ENCODE peak calls at places on chromosomes 3 and 15, in four cellular contexts. One of them, this sample, is unnamed.
A peak's percentile ranks its signal among the peaks of the same experiment; 100 is the strongest.

GRCh38 chr3:72143322-72143721 is 358.4 kb upstream of the PROK2 start:
- DNase-seq in stomach: no peak
- DNase-seq in aorta: no peak
- DNase-seq in CD4-positive, alpha-beta T cell: no peak
- DNase-seq in this sample: no peak

GRCh38 chr3:108215876-108216275 is 6.3 kb downstream of the IFT57 start:
- DNase-seq in CD4-positive, alpha-beta T cell: no peak
- DNase-seq in stomach: no peak
- DNase-seq in aorta: no peak
- DNase-seq in this sample: no peak

GRCh38 chr3:123723527-123724168 is 138.8 kb upstream of the HACD2 start:
- DNase-seq in aorta: no peak
- DNase-seq in stomach: peak; percentile 52
- DNase-seq in CD4-positive, alpha-beta T cell: no peak
- DNase-seq in this sample: no peak

GRCh38 chr15:87348746-87349145 is 907.8 kb downstream of the NTRK3 start:
- DNase-seq in CD4-positive, alpha-beta T cell: no peak
- DNase-seq in stomach: no peak
- DNase-seq in aorta: no peak
- DNase-seq in this sample: no peak

GRCh38 chr15:87878161-87878560 is 378.4 kb downstream of the NTRK3 start:
- DNase-seq in stomach: no peak
- DNase-seq in aorta: no peak
- DNase-seq in CD4-positive, alpha-beta T cell: no peak
- DNase-seq in this sample: no peak

GRCh38 chr3:151811474-151811873 is 2.4 kb upstream of the AADAC start:
- DNase-seq in aorta: no peak
- DNase-seq in CD4-positive, alpha-beta T cell: no peak
- DNase-seq in stomach: no peak
- DNase-seq in this sample: no peak

GRCh38 chr3:78941587-78941986 is 826.2 kb downstream of the ROBO1 start:
- DNase-seq in aorta: no peak
- DNase-seq in CD4-positive, alpha-beta T cell: no peak
- DNase-seq in stomach: no peak
- DNase-seq in this sample: no peak

GRCh38 chr3:64685800-64686445 is 1.9 kb downstream of the ADAMTS9 start:
- DNase-seq in stomach: peak; percentile 84
- DNase-seq in aorta: peak; percentile 93
- DNase-seq in CD4-positive, alpha-beta T cell: no peak
- DNase-seq in this sample: peak; percentile 92

GRCh38 chr15:68770206-68770605 is 50.5 kb downstream of the ANP32A start:
- DNase-seq in stomach: no peak
- DNase-seq in CD4-positive, alpha-beta T cell: no peak
- DNase-seq in aorta: no peak
- DNase-seq in this sample: no peak

GRCh38 chr15:33443699-33444098 is 132.9 kb downstream of the RYR3 start:
- DNase-seq in stomach: no peak
- DNase-seq in aorta: no peak
- DNase-seq in CD4-positive, alpha-beta T cell: no peak
- DNase-seq in this sample: no peak

GRCh38 chr15:82709081-82709420 is 624 bp downstream of the AP3B2 start:
- DNase-seq in stomach: no peak
- DNase-seq in CD4-positive, alpha-beta T cell: no peak
- DNase-seq in aorta: no peak
- DNase-seq in this sample: no peak

GRCh38 chr3:36032180-36032895 is 348.0 kb upstream of the STAC start:
- DNase-seq in CD4-positive, alpha-beta T cell: no peak
- DNase-seq in stomach: no peak
- DNase-seq in aorta: no peak
- DNase-seq in this sample: no peak

GRCh38 chr3:124360140-124360539 is 368.2 kb upstream of the ROPN1 start:
- DNase-seq in stomach: no peak
- DNase-seq in CD4-positive, alpha-beta T cell: no peak
- DNase-seq in aorta: no peak
- DNase-seq in this sample: no peak

GRCh38 chr15:70876011-70876410 is 16.2 kb downstream of the THAP10 start:
- DNase-seq in CD4-positive, alpha-beta T cell: no peak
- DNase-seq in aorta: no peak
- DNase-seq in stomach: no peak
- DNase-seq in this sample: no peak
- H3K27ac ChIP-seq in CD4-positive, alpha-beta T cell: no peak overlapping the region
- H3K27ac ChIP-seq in aorta: no peak overlapping the region
- H3K27ac ChIP-seq in stomach: no peak overlapping the region
- H3K27ac ChIP-seq in this sample: no peak overlapping the region

GRCh38 chr3:122325769-122326168 is 721 bp downstream of the CSTA start:
- DNase-seq in CD4-positive, alpha-beta T cell: no peak
- DNase-seq in aorta: no peak
- DNase-seq in stomach: no peak
- DNase-seq in this sample: no peak
- H3K27me3 ChIP-seq in CD4-positive, alpha-beta T cell: no peaks in the 10 kb centered on the region
- H3K27me3 ChIP-seq in aorta: no peaks in the 10 kb centered on the region
- H3K27me3 ChIP-seq in stomach: no peaks in the 10 kb centered on the region
- H3K27me3 ChIP-seq in this sample: no peaks in the 10 kb centered on the region

GRCh38 chr3:42205800-42206514 is 60.0 kb downstream of the CCK start:
- DNase-seq in stomach: no peak
- DNase-seq in aorta: no peak
- DNase-seq in CD4-positive, alpha-beta T cell: no peak
- DNase-seq in this sample: no peak
- H3K27ac ChIP-seq in stomach: no peak overlapping the region
- H3K27ac ChIP-seq in aorta: no peak overlapping the region
- H3K27ac ChIP-seq in CD4-positive, alpha-beta T cell: no peak overlapping the region
- H3K27ac ChIP-seq in this sample: no peak overlapping the region

GRCh38 chr3:86438544-86438943 is 552.4 kb downstream of the VGLL3 start:
- DNase-seq in aorta: no peak
- DNase-seq in CD4-positive, alpha-beta T cell: no peak
- DNase-seq in stomach: no peak
- DNase-seq in this sample: no peak
- H3K27me3 ChIP-seq in aorta: no peaks in the 10 kb centered on the region
- H3K27me3 ChIP-seq in CD4-positive, alpha-beta T cell: no peaks in the 10 kb centered on the region
- H3K27me3 ChIP-seq in stomach: no peaks in the 10 kb centered on the region
- H3K27me3 ChIP-seq in this sample: no peaks in the 10 kb centered on the region

DNA sequence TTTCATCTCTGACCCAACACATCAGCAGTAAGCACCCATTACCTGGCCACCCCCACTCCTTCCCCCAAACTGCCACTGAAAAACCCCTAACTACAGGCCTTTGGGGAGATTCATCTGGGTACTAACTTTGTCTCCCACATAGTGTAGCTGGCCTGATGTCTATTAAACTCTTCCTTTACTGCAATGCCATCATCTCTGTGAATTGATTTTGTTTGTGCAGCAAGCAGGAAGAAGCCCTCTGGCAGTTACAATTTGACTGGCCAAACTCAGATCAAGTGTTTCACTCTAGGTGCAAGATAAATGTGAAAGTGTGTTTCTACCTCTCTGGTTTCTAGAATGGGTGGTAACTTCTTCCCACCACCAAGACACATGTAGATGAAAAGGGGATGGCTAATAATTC is 26.7 kb upstream of the OR5K4 start:
- DNase-seq in aorta: no peak
- DNase-seq in CD4-positive, alpha-beta T cell: no peak
- DNase-seq in stomach: no peak
- DNase-seq in this sample: no peak
- H3K27ac ChIP-seq in aorta: no peak overlapping the region
- H3K27ac ChIP-seq in CD4-positive, alpha-beta T cell: no peak overlapping the region
- H3K27ac ChIP-seq in stomach: no peak overlapping the region
- H3K27ac ChIP-seq in this sample: no peak overlapping the region

DNA sequence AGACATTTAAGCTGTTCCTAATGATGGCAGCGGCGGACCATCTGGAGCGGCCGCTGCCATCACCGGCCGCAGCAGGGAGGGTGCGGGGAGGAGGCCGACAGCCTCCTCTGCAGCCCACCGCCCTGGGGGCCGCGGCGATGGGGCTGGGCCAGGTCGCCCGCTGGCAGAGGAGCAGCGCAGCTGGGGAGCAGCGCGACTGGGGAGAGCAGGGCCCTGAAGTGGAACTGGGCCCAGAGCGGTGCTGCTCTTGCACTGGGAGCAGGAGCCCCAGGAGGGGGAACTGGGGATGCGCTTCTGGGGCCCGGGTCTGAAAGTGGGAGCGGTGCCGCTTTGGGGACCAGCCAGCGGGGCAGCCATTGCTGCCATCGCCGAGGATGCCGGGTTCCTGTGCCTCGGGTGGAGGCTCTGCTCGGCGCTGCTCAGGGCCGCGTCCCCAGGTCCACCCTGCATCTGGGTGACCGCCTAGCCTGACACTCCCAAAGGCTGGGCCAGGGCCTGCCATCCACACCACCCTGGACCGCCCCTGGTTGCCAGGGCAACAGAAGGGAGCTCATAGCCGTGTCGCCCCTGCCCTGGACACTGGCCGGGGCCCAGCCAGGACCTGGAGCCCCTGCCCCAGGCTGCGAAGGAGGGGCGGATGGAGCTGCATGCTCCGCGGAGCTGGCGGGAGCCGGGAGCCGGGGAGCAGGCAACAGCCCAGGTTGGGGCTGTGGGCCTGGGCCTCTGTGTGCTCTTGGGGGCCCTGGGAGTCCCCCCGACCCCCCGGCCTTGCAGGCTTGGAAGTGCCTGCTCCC is 15.5 kb upstream of the PLA2G4E start:
- DNase-seq in CD4-positive, alpha-beta T cell: no peak
- DNase-seq in stomach: no peak
- DNase-seq in aorta: no peak
- DNase-seq in this sample: no peak
- H3K27me3 ChIP-seq in CD4-positive, alpha-beta T cell: no peaks in the 10 kb centered on the region
- H3K27me3 ChIP-seq in stomach: no peaks in the 10 kb centered on the region
- H3K27me3 ChIP-seq in aorta: no peaks in the 10 kb centered on the region
- H3K27me3 ChIP-seq in this sample: no peaks in the 10 kb centered on the region